ENCODE peak calls at places on chromosomes 1 and 21, in five cellular contexts. H, L, J, P and U are unnamed samples.

GRCh38 chr21:14542638-14543037 is 3.5 kb downstream of the SAMSN1 start:
- DNase-seq in H (no peak), L (no peak), J (no peak), P (no peak), U (no peak)

GRCh38 chr1:145720878-145721671 is 1.8 kb downstream of the CD160 start:
- DNase-seq in H (peak; percentile 52), L (peak; percentile 46), J (peak; percentile 76), P (peak; percentile 27), U (peak; percentile 68)

GRCh38 chr1:8055973-8056372 is 29.9 kb upstream of the ERRFI1 start:
- DNase-seq in H (peak; percentile 92), L (peak; percentile 81), J (no peak), P (no peak), U (no peak)

GRCh38 chr1:43781574-43781973 is 74.2 kb downstream of the ST3GAL3 start:
- DNase-seq in H (no peak), L (no peak), J (no peak), P (no peak), U (no peak)

GRCh38 chr21:25997788-25998611 is 172.6 kb downstream of the APP start:
- DNase-seq in H (no peak), L (no peak), J (peak; percentile 22), P (no peak), U (no peak)

GRCh38 chr1:85259866-85260345 is 444 bp upstream of the C1orf52 start:
- DNase-seq in H (peak; percentile 45), L (no peak), J (no peak), P (no peak), U (no peak)

GRCh38 chr1:119744598-119744942 is 24.1 kb downstream of the HMGCS2 start:
- DNase-seq in H (no peak), L (no peak), J (no peak), P (no peak), U (no peak)

GRCh38 chr21:36696640-36697472 is 2.1 kb upstream of the SIM2 start:
- DNase-seq in H (no peak), L (no peak), J (no peak), P (no peak), U (no peak)

GRCh38 chr1:31809698-31810097 is 6.1 kb downstream of the SPOCD1 start:
- DNase-seq in H (no peak), L (no peak), J (no peak), P (no peak), U (no peak)

GRCh38 chr21:14901482-14901958 is 163.3 kb downstream of the NRIP1 start:
- DNase-seq in H (peak; percentile 70), L (peak; percentile 98), J (peak; percentile 25), P (no peak), U (peak; percentile 38)

GRCh38 chr1:26529655-26530539 is at the start of gene RPS6KA1:
- DNase-seq in H (peak; percentile 19), L (peak; percentile 9), J (peak; percentile 73), P (no peak), U (peak; percentile 96)
- TF ChIP-seq CTCF in H (no peak), L (no peak), J (no peak), P (no peak), U (no peak)

DNA sequence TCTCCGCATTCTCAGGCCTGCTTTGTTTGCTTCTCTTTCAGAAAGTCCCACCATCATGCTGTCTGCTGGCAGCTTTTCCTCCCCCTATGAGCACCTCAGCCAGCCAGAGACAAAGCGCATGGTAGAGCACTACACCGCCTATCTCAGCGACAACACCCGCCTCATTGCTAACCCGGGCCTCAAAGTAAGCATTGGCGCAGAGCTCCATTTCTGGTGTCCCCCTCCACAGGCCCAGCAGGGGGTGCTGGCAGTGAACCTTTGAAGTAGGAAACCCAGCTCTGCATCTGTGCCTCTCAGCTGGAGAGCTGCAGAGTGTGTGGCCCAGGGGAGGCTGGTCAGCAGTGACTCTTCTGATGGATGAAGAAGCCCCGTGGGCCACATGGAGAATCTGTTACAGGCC is 81.2 kb upstream of the RAVER2 start:
- DNase-seq in H (peak; percentile 40), L (peak; percentile 41), J (no peak), P (no peak), U (peak; percentile 6)
- TF ChIP-seq CTCF in H (peak; percentile 40), L (peak; percentile 35), J (no peak), P (no peak), U (no peak)

GRCh38 chr1:18556364-18556763 is 74.3 kb upstream of the PAX7 start:
- DNase-seq in H (peak; percentile 57), L (no peak), J (no peak), P (no peak), U (no peak)
- TF ChIP-seq CTCF in H (peak; percentile 67), L (peak; percentile 41), J (peak; percentile 48), P (no peak), U (no peak)

GRCh38 chr21:45698493-45698947 is 55.0 kb downstream of the PCBP3 start:
- DNase-seq in H (peak; percentile 97), L (peak; percentile 96), J (no peak), P (peak; percentile 68), U (no peak)

GRCh38 chr21:45699251-45699942 is 55.9 kb downstream of the PCBP3 start:
- DNase-seq in H (no peak), L (no peak), J (no peak), P (no peak), U (no peak)

GRCh38 chr21:45700461-45700860 is 56.9 kb downstream of the PCBP3 start:
- DNase-seq in H (no peak), L (no peak), J (no peak), P (no peak), U (no peak)

GRCh38 chr21:45699966-45700365 is 56.4 kb downstream of the PCBP3 start:
- DNase-seq in H (no peak), L (no peak), J (no peak), P (no peak), U (no peak)

GRCh38 chr21:45695086-45695485 is 51.6 kb downstream of the PCBP3 start:
- DNase-seq in H (peak; percentile 7), L (no peak), J (no peak), P (no peak), U (no peak)
- TF ChIP-seq CTCF in H (peak; percentile 29), L (peak; percentile 10), J (no peak), P (no peak), U (no peak)

GRCh38 chr1:46403916-46404315 is 9.8 kb downstream of the FAAH start:
- DNase-seq in H (no peak), L (no peak), J (no peak), P (no peak), U (no peak)

GRCh38 chr1:46404482-46405203 is 10.5 kb downstream of the FAAH start:
- DNase-seq in H (no peak), L (no peak), J (no peak), P (no peak), U (no peak)

GRCh38 chr1:46406881-46407608 is 12.9 kb downstream of the FAAH start:
- DNase-seq in H (peak; percentile 14), L (no peak), J (no peak), P (no peak), U (no peak)

GRCh38 chr1:46405204-46405555 is 11.1 kb downstream of the FAAH start:
- DNase-seq in H (no peak), L (no peak), J (no peak), P (no peak), U (no peak)

GRCh38 chr1:46405724-46406123 is 11.6 kb downstream of the FAAH start:
- DNase-seq in H (peak; percentile 16), L (no peak), J (no peak), P (no peak), U (no peak)
- TF ChIP-seq CTCF in H (no peak), L (no peak), J (no peak), P (no peak), U (no peak)